ENCODE peak calls at places on chromosome 1, in eight cellular contexts. Z, C, A, H, M, L, P and K are unnamed samples.

GRCh38 chr1:179036844-179037465 is 11.3 kb downstream of the FAM20B start:
- DNase-seq in L (peak; percentile 56), C (no peak), H (no peak), M (no peak), P (peak; percentile 69), Z (no peak), A (no peak), K (no peak)

GRCh38 chr1:24180676-24181075 is 6.4 kb downstream of the IFNLR1 start:
- DNase-seq in Z (no peak), H (no peak), C (no peak), A (no peak), L (no peak), P (no peak), M (no peak), K (no peak)

GRCh38 chr1:70142120-70142519 is 63.3 kb downstream of the LRRC40 start:
- DNase-seq in A (no peak), M (no peak), L (peak; percentile 72), P (peak; percentile 8), H (no peak), Z (no peak), C (no peak), K (no peak)

GRCh38 chr1:9542425-9542824 is 3.2 kb downstream of the SLC25A33 start:
- DNase-seq in L (peak; percentile 67), Z (no peak), M (peak; percentile 15), P (peak; percentile 47), H (peak; percentile 12), C (peak; percentile 40), A (no peak), K (no peak)

GRCh38 chr1:16717174-16718108 is 22.9 kb upstream of the RNU1-4 start:
- DNase-seq in A (peak; percentile 74), C (peak; percentile 1), L (no peak), H (no peak), P (peak; percentile 29), M (no peak), Z (peak; percentile 16), K (peak; percentile 78)

GRCh38 chr1:85244271-85245053 is 15.0 kb downstream of the C1orf52 start:
- DNase-seq in A (no peak), L (peak; percentile 31), H (no peak), C (peak; percentile 13), M (no peak), Z (no peak), P (peak; percentile 32), K (no peak)

GRCh38 chr1:53350853-53351767 is 23.2 kb upstream of the LRP8 start:
- DNase-seq in A (peak; percentile 52), M (no peak), Z (no peak), L (no peak), P (no peak), H (no peak), C (no peak), K (no peak)

GRCh38 chr1:184793967-184794366 is 39.3 kb upstream of the EDEM3 start:
- DNase-seq in Z (no peak), A (no peak), C (no peak), L (no peak), P (no peak), H (no peak), M (no peak), K (no peak)

GRCh38 chr1:39214998-39215873 is 10.7 kb downstream of the MACF1 start:
- DNase-seq in M (no peak), Z (no peak), L (no peak), P (peak; percentile 53), H (no peak), C (no peak), A (no peak), K (no peak)

DNA sequence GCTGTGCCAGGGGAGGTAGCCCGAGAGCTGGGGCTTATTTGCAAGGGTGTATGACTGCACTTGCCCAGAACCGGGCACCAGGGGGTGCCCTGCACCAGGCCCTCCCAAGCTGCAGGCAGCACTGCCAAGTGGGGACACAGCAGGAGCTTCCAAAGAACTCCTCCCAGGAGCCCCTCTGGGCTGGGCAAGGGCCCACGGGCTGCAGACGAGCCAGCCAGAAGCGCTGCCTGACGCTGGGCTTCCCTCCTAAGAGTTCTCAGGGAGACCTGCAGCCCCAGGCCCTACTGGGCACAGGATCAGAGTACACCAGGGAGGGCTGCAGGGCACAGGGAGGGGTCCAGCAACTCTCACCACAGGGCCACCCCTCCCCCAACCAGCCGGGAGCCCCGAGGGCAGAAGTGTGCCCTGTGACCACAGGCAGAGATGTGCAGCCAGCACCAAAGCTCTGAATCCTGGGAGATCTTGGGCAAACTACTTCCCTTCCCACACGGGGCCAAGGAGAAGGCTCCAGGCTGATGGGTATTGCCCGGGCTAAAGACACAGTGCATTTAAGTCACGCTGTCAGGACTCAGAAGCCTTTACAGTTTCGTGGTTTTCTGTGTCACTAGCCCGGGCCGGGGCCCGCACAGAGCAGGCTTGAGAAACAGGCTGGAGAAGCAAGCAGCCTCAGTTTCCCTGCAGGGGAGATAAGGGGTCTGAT is 63.4 kb downstream of the KCNAB2 start:
- DNase-seq in P (peak; percentile 27), H (peak; percentile 33), L (peak; percentile 30), C (peak; percentile 68), A (no peak), M (peak; percentile 63), Z (peak; percentile 42), K (peak; percentile 23)
- TF ChIP-seq CTCF in P (peak; percentile 28), H (peak; percentile 72), L (peak; percentile 40), C (peak; percentile 88), A (peak; percentile 54), M (peak; percentile 61), Z (no peak), K (no peak)

GRCh38 chr1:200588698-200589097 is 31.9 kb downstream of the KIF14 start:
- DNase-seq in L (no peak), Z (no peak), H (no peak), P (no peak), A (no peak), C (no peak), M (no peak), K (no peak)
- TF ChIP-seq CTCF in L (no peak), Z (no peak), H (no peak), P (no peak), A (no peak), C (no peak), M (no peak), K (no peak)

GRCh38 chr1:230979389-230979716 is 459 bp downstream of the ARV1 start:
- DNase-seq in Z (no peak), L (no peak), A (no peak), C (no peak), M (no peak), P (no peak), H (no peak), K (no peak)

GRCh38 chr1:230977781-230978490 is 725 bp downstream of the TTC13 start:
- DNase-seq in Z (peak; percentile 30), H (no peak), A (peak; percentile 69), C (peak; percentile 52), P (peak; percentile 23), L (peak; percentile 16), M (peak; percentile 56), K (peak; percentile 54)

GRCh38 chr1:230976825-230977747 is 1.6 kb downstream of the TTC13 start:
- DNase-seq in M (no peak), C (no peak), Z (no peak), L (no peak), P (no peak), H (no peak), A (no peak), K (no peak)

GRCh38 chr1:230979952-230980351 is 1.1 kb downstream of the ARV1 start:
- DNase-seq in H (no peak), C (no peak), L (no peak), M (no peak), A (no peak), Z (no peak), P (no peak), K (no peak)

GRCh38 chr1:230978491-230979388 is at the start of the genes ARV1 and TTC13:
- DNase-seq in P (peak; percentile 99), H (peak; percentile 97), M (peak; percentile 100), Z (peak; percentile 96), A (peak; percentile 98), C (peak; percentile 100), L (peak; percentile 96), K (peak; percentile 98)
- TF ChIP-seq CTCF in P (no peak), H (peak; percentile 32), M (peak; percentile 52), Z (no peak), A (peak; percentile 59), C (peak; percentile 15), L (no peak), K (no peak)

DNA sequence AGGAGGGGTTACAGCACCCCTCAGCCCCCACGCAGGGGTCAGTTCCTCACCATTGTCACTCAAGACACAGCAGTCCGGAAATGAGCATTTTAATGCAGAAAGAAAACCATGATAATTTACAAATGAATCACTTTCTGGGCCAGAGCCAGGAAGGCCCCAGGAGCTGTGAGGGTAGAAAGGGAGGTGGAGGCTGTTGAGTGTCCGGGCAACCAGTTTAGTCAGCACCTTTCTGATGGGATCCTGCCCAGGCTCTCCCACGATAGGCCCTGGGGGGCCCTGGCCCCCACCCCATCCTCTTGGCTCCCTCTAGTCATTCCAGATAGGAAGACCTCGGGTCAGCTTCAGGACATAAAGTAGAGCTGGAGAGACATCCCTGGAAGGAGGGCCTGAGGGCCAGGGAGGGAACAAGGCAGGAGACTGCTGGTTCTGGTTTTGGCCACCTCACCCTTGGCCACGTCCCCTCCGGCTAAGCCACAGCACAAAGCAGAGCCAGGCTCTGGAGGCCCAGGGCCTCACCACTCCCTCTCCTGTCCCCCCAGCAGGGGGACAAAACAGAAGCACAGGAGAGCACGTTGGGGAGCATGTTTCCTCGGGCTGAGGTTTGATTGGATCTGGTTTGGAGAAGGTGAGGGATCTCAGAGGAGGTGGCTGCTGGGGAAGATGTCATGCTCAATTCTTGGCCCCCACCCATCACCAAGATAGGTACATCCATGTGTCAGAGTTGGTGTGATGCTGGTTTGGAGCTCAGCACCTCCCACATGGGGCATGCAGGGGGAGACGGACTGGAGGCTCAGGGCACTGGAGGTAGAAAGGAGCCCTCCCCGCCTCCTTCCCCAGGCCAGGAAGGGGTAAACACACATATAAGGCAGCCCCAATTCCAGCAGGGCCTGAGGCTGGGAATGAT is 20.6 kb downstream of the ETNK2 start:
- DNase-seq in L (peak; percentile 92), C (peak; percentile 99), P (peak; percentile 87), M (no peak), H (peak; percentile 82), A (no peak), Z (no peak), K (no peak)
- TF ChIP-seq CTCF in L (peak; percentile 30), C (no peak), P (peak; percentile 1), M (peak; percentile 24), H (peak; percentile 42), A (no peak), Z (no peak), K (no peak)